ENCODE peak calls at places on chromosomes 1 and 21, in eight cellular contexts. A is NK-92 treated with Interleukin-12 subunit alpha and Interleukin-12 subunit beta, amount 100 ng/mL, for 24 hours; H is NCI-H446 treated with DMSO at 0.1 percent for 48 hours; Y is GM13976; B is T-helper 17 cell; Q is stimulated activated naive CD8-positive, alpha-beta T cell treated with anti-CD3 and anti-CD28 coated beads, Interleukin-15, amount 100 ng/mL, for 72 hours; I is dermis blood vessel endothelial cell; O is posterior cingulate gyrus. N is an unnamed sample.
A peak's percentile ranks its signal among the peaks of the same experiment; 100 is the strongest.

GRCh38 chr1:15304708-15305326 is 57.8 kb downstream of the FHAD1 start:
- DNase-seq in A (peak; percentile 37), H (no peak), Y (peak; percentile 71), B (peak; percentile 59), Q (peak; percentile 64), I (peak; percentile 72), O (peak; percentile 89), N (peak; percentile 47)

GRCh38 chr1:180385144-180385543 is 117.2 kb downstream of the ACBD6 start:
- DNase-seq in A (no peak), H (no peak), Y (no peak), B (no peak), Q (no peak), I (no peak), O (no peak), N (no peak)

GRCh38 chr1:44664730-44665370 is 9.4 kb downstream of the TMEM53 start:
- DNase-seq in A (no peak), H (no peak), Y (peak; percentile 59), B (no peak), Q (peak; percentile 27), I (no peak), O (no peak), N (no peak)

GRCh38 chr21:44800103-44800502 is 1.5 kb downstream of the UBE2G2 start:
- DNase-seq in A (no peak), H (no peak), Y (no peak), B (no peak), Q (no peak), I (peak; percentile 76), O (no peak), N (no peak)

GRCh38 chr1:41853907-41854306 is 64.8 kb downstream of the HIVEP3 start:
- DNase-seq in A (no peak), H (peak; percentile 46), Y (no peak), B (no peak), Q (no peak), I (no peak), O (no peak), N (no peak)

GRCh38 chr1:47226121-47226977 is 5.7 kb downstream of the TAL1 start:
- DNase-seq in A (no peak), H (no peak), Y (no peak), B (no peak), Q (no peak), I (peak; percentile 54), O (no peak), N (peak; percentile 13)

GRCh38 chr1:227094249-227094966 is 154.3 kb downstream of the COQ8A start:
- DNase-seq in A (no peak), H (no peak), Y (no peak), B (no peak), Q (no peak), I (no peak), O (no peak), N (no peak)

GRCh38 chr21:45780647-45781046 is 137.1 kb downstream of the PCBP3 start:
- DNase-seq in A (no peak), H (no peak), Y (no peak), B (no peak), Q (no peak), I (no peak), O (no peak), N (no peak)

GRCh38 chr1:201022178-201022823 is 1.2 kb downstream of the KIF21B start:
- DNase-seq in A (no peak), H (no peak), Y (no peak), B (no peak), Q (peak; percentile 22), I (no peak), O (no peak), N (no peak)

GRCh38 chr1:45044916-45045315 is 32.9 kb downstream of the UROD start:
- DNase-seq in A (no peak), H (no peak), Y (no peak), B (no peak), Q (no peak), I (no peak), O (no peak), N (no peak)

GRCh38 chr1:115323366-115324004 is 14.6 kb downstream of the NGF start:
- DNase-seq in A (no peak), H (no peak), Y (no peak), B (no peak), Q (no peak), I (no peak), O (no peak), N (no peak)

GRCh38 chr1:86788300-86789206 is 84.2 kb downstream of the SH3GLB1 start:
- DNase-seq in A (no peak), H (peak; percentile 36), Y (no peak), B (no peak), Q (no peak), I (peak; percentile 66), O (no peak), N (no peak)

GRCh38 chr21:28436286-28436932 is 556.3 kb downstream of the LTN1 start:
- DNase-seq in A (no peak), H (no peak), Y (no peak), B (no peak), Q (no peak), I (peak; percentile 78), O (no peak), N (no peak)